ENCODE peak calls at places on chromosomes 11 and 22, in six cellular contexts. W, V, Q, D, B and T are unnamed samples.

GRCh38 chr11:15826826-15827225 is 529.5 kb downstream of the SOX6 start:
- DNase-seq in W (peak), B (peak), V (peak), Q (no peak), D (peak), T (peak)

GRCh38 chr11:125720781-125721180 is 25.3 kb upstream of the PATE1 start:
- DNase-seq in Q (no peak), W (no peak), B (no peak), D (no peak), V (peak), T (no peak)

GRCh38 chr11:85795712-85796487 is 15.0 kb downstream of the SYTL2 start:
- DNase-seq in Q (no peak), V (no peak), D (no peak), W (no peak), B (no peak), T (no peak)

GRCh38 chr11:34830648-34831047 is 85.5 kb downstream of the APIP start:
- DNase-seq in D (no peak), B (peak), W (no peak), Q (peak), V (no peak), T (no peak)

GRCh38 chr11:384511-384910 is 9.5 kb upstream of the PKP3 start:
- DNase-seq in V (no peak), Q (no peak), W (no peak), B (no peak), D (no peak), T (no peak)

GRCh38 chr22:20137671-20138416 is 6.2 kb downstream of the ZDHHC8 start:
- DNase-seq in W (no peak), Q (no peak), V (no peak), D (no peak), B (no peak), T (no peak)

GRCh38 chr22:40218152-40218551 is 40.4 kb downstream of the TNRC6B start:
- DNase-seq in D (no peak), Q (no peak), W (no peak), V (no peak), B (no peak), T (no peak)

GRCh38 chr11:64015935-64016468 is 19.7 kb upstream of the FLRT1 start:
- DNase-seq in W (no peak), B (no peak), D (no peak), V (no peak), Q (no peak), T (no peak)

GRCh38 chr22:19896665-19897355 is 42.1 kb upstream of the GNB1L start:
- DNase-seq in Q (no peak), V (no peak), W (no peak), B (no peak), D (no peak), T (peak)

GRCh38 chr11:78688460-78688859 is 113.8 kb upstream of the NARS2 start:
- DNase-seq in D (no peak), W (no peak), Q (no peak), V (no peak), B (no peak), T (no peak)

GRCh38 chr11:105211806-105212531 is 72.4 kb upstream of the CARD18 start:
- DNase-seq in W (no peak), V (no peak), Q (peak), B (no peak), D (no peak), T (no peak)

GRCh38 chr11:114200351-114200750 is 95.8 kb upstream of the NNMT start:
- DNase-seq in W (no peak), D (no peak), V (no peak), B (no peak), Q (no peak), T (no peak)

GRCh38 chr11:33542921-33543320 is 157.7 kb downstream of the C11orf91 start:
- DNase-seq in D (peak), W (peak), B (peak), V (peak), Q (peak), T (peak)

GRCh38 chr22:23163665-23164064 is 16.6 kb upstream of the BCR start:
- DNase-seq in W (no peak), B (no peak), Q (peak), V (no peak), D (no peak), T (peak)

GRCh38 chr11:13007182-13007581 is 1.9 kb upstream of the RASSF10 start:
- DNase-seq in V (no peak), Q (no peak), W (no peak), D (no peak), B (no peak), T (no peak)